ENCODE peak calls at places on chromosomes 13 and 19, in seven cellular contexts. X is body of pancreas, M is IMR-90, L is breast epithelium, W is uterus, G is A549, E is BE2C. F is an unnamed sample.

GRCh38 chr13:73702419-73703071 is 431.7 kb downstream of the KLF12 start:
- DNase-seq in W (no peak), X (no peak), M (no peak), L (no peak), G (no peak), E (no peak), F (no peak)

GRCh38 chr13:103640617-103641016 is 574.4 kb upstream of the SLC10A2 start:
- DNase-seq in X (no peak), W (no peak), M (no peak), G (no peak), E (no peak), L (no peak), F (no peak)

GRCh38 chr13:110971486-110971885 is 56.6 kb upstream of the ANKRD10 start:
- DNase-seq in E (no peak), M (no peak), W (no peak), G (no peak), X (no peak), L (no peak), F (no peak)

GRCh38 chr13:104900186-104900817 is 1635.2 kb downstream of the EFNB2 start:
- DNase-seq in X (no peak), L (no peak), M (no peak), W (no peak), E (no peak), G (no peak), F (no peak)

GRCh38 chr19:5127710-5128109 is 158.8 kb downstream of the KDM4B start:
- DNase-seq in X (no peak), G (no peak), W (no peak), E (peak), M (no peak), L (no peak), F (no peak)

GRCh38 chr13:57045816-57046691 is 94.7 kb upstream of the PRR20A start:
- DNase-seq in X (no peak), L (no peak), E (no peak), W (no peak), G (no peak), M (no peak), F (no peak)

GRCh38 chr19:34225659-34226015 is 28.7 kb upstream of the GARRE1 start:
- DNase-seq in E (no peak), M (no peak), W (no peak), L (no peak), X (no peak), G (no peak), F (no peak)

GRCh38 chr13:24038846-24039330 is 121.6 kb upstream of the SPATA13 start:
- DNase-seq in W (no peak), X (peak), M (peak), L (peak), E (no peak), G (no peak), F (peak)

GRCh38 chr13:44380404-44381165 is 7.0 kb downstream of the SERP2 start:
- DNase-seq in W (no peak), L (no peak), E (no peak), G (no peak), M (peak), X (no peak), F (no peak)

GRCh38 chr19:41910992-41911888 is 17.0 kb downstream of the ERFL start:
- DNase-seq in L (no peak), G (no peak), M (no peak), X (no peak), W (no peak), E (no peak), F (no peak)

GRCh38 chr19:2015611-2015950 is at the start of gene BTBD2:
- DNase-seq in X (peak), M (peak), W (peak), E (peak), L (no peak), G (peak), F (no peak)

GRCh38 chr13:71587193-71587592 is 279.8 kb downstream of the DACH1 start:
- DNase-seq in M (no peak), E (no peak), W (no peak), G (no peak), L (no peak), X (no peak), F (no peak)

GRCh38 chr13:103539265-103539664 is 473.0 kb upstream of the SLC10A2 start:
- DNase-seq in W (no peak), G (no peak), L (no peak), X (no peak), E (peak), M (no peak), F (no peak)

GRCh38 chr13:113327766-113328391 is 30.8 kb downstream of the LAMP1 start:
- DNase-seq in E (no peak), W (no peak), M (no peak), G (no peak), L (no peak), X (no peak), F (no peak)

GRCh38 chr19:42270346-42271044 is 1.4 kb downstream of the CIC start:
- DNase-seq in G (peak), W (peak), X (peak), M (no peak), E (no peak), L (peak), F (no peak)

GRCh38 chr13:51101636-51102218 is 9.3 kb downstream of the C13orf42 start:
- DNase-seq in E (no peak), M (no peak), L (no peak), X (no peak), W (no peak), G (no peak), F (no peak)

GRCh38 chr13:49652691-49653305 is 24.5 kb downstream of the ARL11 start:
- DNase-seq in L (no peak), X (peak), E (peak), W (no peak), M (peak), G (peak), F (no peak)

GRCh38 chr19:5430237-5430636 is 25.0 kb upstream of the ZNRF4 start:
- DNase-seq in W (no peak), M (no peak), X (no peak), E (no peak), L (no peak), G (no peak), F (no peak)

GRCh38 chr13:27967736-27968315 is 1.3 kb downstream of the CDX2 start:
- DNase-seq in M (no peak), W (no peak), L (no peak), X (no peak), E (no peak), G (peak), F (no peak)

DNA sequence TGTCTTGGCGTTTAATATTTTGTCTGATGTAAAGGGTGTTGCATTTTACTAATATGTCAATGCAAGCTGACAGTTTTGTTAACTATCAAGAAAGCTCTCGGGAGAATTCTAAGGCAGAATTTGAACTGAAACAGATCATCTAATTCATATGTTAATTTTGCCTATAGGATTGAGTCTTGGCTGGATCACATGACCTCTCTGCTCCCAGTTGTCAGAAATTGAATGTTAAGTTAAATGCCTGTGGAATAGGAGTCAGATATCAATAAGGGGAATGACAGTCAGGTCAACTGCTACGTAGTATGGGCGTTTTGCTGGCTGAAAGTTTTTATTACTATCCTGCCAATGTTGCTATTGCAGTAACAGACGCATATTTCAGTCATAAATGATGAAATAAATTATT is 358.5 kb downstream of the MYO16 start:
- DNase-seq in G (no peak), E (no peak), W (no peak), M (no peak), L (no peak), X (no peak), F (no peak)
- TF ChIP-seq CTCF in G (no peak), E (no peak), W (no peak), M (no peak), L (no peak), X (no peak), F (no peak)

GRCh38 chr13:77213644-77214043 is 113.2 kb downstream of the MYCBP2 start:
- DNase-seq in G (peak), X (no peak), L (no peak), E (no peak), M (peak), W (no peak), F (no peak)

DNA sequence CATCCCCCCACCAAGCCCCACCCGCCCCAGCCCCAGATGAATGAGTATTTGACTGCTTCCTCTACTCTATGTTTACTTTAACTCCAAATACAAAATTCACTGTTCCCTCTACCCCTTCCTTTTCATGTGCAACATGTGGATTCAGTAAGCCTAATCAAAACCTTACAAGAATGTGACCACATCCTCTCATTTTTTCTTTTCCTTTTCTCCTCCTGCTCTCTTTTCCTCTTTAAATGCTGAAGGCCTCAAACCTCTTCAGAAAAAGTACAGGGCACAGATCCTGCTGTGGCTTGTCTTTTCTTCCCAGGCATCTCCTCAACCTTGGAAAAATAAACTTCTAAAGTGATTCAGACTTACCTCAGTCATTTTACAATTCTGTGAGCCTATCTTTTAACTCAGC is 119.0 kb downstream of the MYCBP2 start:
- DNase-seq in W (no peak), E (no peak), G (no peak), L (no peak), X (no peak), M (peak), F (peak)
- H3K4me3 ChIP-seq in W (no peak), E (no peak), G (no peak), L (no peak), X (no peak), M (no peak), F (no peak)

DNA sequence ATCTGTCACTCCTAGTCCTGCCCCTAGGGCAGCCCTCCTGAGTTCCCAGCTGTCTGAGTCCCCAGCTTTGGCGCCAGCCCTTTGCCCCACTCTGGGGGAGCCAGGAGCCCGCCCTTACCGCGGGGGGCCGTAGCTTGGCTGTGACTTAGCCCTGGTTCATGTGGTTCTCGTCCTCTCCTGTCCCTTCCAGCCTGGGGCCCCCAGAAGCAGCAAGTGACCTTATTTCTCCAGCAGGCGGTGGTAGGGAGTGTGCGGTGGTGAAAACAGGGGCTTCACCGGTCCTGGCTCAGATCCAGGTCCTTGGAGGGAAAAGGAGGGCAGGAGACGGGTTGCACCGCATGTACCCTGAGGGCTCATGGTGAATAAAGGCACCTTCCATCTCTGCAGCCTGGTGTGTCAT is 7.9 kb downstream of the GIPC3 start:
- DNase-seq in G (no peak), L (no peak), E (no peak), W (no peak), M (no peak), X (no peak), F (no peak)
- TF ChIP-seq CTCF in G (no peak), L (no peak), E (no peak), W (no peak), M (no peak), X (no peak), F (no peak)

DNA sequence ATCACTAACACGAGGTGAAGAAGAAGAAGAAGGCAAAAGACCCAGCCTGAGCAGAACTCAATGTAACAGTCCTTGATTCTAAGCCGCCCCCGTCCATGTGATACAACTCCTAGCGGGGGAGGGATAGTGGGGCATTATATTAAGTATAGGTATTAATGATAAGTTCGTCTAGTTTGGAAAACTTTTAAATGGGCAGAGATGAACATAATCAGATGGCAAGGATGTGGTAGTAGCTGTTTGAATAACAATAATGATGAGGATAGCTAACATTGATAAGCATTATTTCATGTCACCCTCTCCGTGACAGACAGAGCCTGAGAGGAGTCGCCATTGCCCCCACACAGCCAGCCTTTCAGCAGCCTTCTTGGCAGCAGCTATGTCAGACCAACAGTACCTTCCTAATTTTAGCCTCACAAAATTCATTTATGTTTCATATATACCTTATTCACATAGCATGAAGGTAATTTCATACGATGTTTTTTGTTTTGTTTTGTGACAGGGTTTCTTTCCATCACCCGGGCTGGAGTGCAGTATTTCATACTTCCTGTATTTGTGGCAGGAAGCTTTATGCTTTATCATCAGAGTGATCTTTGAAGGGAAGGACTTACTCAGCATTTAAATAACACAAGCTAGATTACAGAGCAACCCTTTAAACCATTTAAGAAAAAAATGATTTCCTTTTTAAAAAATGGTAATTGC is 64.4 kb upstream of the NPAS1 start:
- DNase-seq in G (no peak), M (peak), X (no peak), L (no peak), E (no peak), W (no peak), F (no peak)
- H3K4me3 ChIP-seq in G (no peak), M (no peak), X (no peak), L (peak), E (peak), W (no peak), F (no peak)

DNA sequence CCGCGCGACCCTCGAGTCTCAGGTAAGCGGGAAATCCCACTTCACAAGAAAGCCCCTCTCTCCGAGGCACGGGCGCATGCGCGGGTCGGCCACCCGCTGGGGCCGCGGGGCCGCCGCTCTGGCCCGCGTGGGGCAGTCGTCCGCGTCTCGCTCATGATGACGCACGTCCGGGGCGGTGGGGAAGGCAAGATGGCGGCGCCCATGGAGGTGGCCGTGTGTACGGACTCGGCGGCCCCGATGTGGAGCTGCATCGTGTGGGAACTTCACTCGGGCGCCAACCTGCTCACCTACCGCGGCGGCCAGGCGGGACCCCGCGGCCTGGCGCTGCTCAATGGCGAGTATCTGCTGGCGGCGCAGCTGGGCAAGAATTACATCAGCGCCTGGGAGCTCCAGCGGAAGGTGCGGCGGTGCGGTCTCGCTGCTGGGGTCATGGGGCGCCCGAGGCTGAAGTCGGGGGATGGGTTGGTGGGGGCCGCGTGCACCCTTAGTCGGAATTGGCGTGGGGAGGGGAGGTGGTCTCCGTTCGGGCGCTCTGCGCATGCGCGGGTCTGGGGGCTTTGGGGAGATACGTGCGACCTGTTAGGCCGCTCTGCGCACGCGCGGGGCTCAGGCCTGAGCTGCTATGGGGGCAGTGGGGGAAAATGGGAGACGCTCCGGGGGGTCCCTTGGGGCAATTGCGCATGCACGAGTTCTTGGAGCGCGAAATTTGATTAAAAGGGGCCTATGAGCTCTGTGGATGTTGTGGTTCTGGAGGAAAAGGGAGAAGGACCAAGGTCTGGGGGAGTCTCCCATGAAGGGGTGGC is at the start of gene WDR18:
- DNase-seq in W (peak), L (peak), E (peak), X (peak), G (peak), M (peak), F (no peak)
- TF ChIP-seq CTCF in W (no peak), L (peak), E (no peak), X (peak), G (no peak), M (peak), F (no peak)

GRCh38 chr19:17522988-17523872 is 11.8 kb downstream of the PGLS start:
- DNase-seq in L (no peak), G (no peak), M (no peak), X (peak), W (no peak), E (no peak), F (no peak)
- H3K4me3 ChIP-seq in L (peak), G (no peak), M (no peak), X (no peak), W (no peak), E (no peak), F (no peak)

GRCh38 chr19:13430790-13431582 is 75.3 kb downstream of the CACNA1A start:
- DNase-seq in L (no peak), M (peak), E (peak), X (peak), W (no peak), G (peak), F (peak)

GRCh38 chr19:13427273-13428051 is 78.8 kb downstream of the CACNA1A start:
- DNase-seq in L (no peak), M (no peak), E (no peak), X (no peak), G (no peak), W (no peak), F (no peak)

GRCh38 chr19:13425151-13425550 is 81.1 kb downstream of the CACNA1A start:
- DNase-seq in X (no peak), G (no peak), L (no peak), W (no peak), E (no peak), M (no peak), F (no peak)

GRCh38 chr19:13429563-13429962 is 76.7 kb downstream of the CACNA1A start:
- DNase-seq in L (no peak), W (no peak), X (no peak), M (peak), E (no peak), G (no peak), F (no peak)

GRCh38 chr19:13428352-13428751 is 77.9 kb downstream of the CACNA1A start:
- DNase-seq in M (peak), L (no peak), E (peak), W (no peak), G (no peak), X (no peak), F (peak)
- TF ChIP-seq CTCF in M (peak), L (no peak), E (peak), W (no peak), G (peak), X (no peak), F (peak)

GRCh38 chr13:75326173-75327131 is 155.5 kb downstream of the TBC1D4 start:
- DNase-seq in W (no peak), E (peak), X (no peak), M (peak), G (no peak), L (no peak), F (no peak)
- H3K4me3 ChIP-seq in W (no peak), E (peak), X (no peak), M (no peak), G (no peak), L (peak), F (no peak)